ENCODE peak calls at places on chromosomes 6 and 20, in ten cellular contexts. One of them, this sample, is unnamed.

GRCh38 chr20:4944518-4944917 is 56.8 kb downstream of the SLC23A2 start:
- DNase-seq in glutamatergic neuron: no peak
- DNase-seq in adrenal gland: peak; percentile 83
- DNase-seq in stomach: no peak
- DNase-seq in RWPE1: no peak
- DNase-seq in tibial artery: no peak
- DNase-seq in transverse colon: no peak
- DNase-seq in IMR-90: peak; percentile 35
- DNase-seq in prostate gland: no peak
- DNase-seq in mesothelial cell of epicardium: no peak
- DNase-seq in this sample: no peak

GRCh38 chr6:108321253-108321740 is 26.4 kb downstream of the AFG1L start:
- DNase-seq in adrenal gland: no peak
- DNase-seq in glutamatergic neuron: no peak
- DNase-seq in mesothelial cell of epicardium: no peak
- DNase-seq in stomach: no peak
- DNase-seq in transverse colon: no peak
- DNase-seq in tibial artery: no peak
- DNase-seq in IMR-90: no peak
- DNase-seq in prostate gland: no peak
- DNase-seq in RWPE1: no peak
- DNase-seq in this sample: no peak

GRCh38 chr6:122821095-122821494 is 32.0 kb downstream of the SMPDL3A start:
- DNase-seq in RWPE1: no peak
- DNase-seq in prostate gland: no peak
- DNase-seq in tibial artery: no peak
- DNase-seq in adrenal gland: no peak
- DNase-seq in IMR-90: no peak
- DNase-seq in transverse colon: no peak
- DNase-seq in stomach: no peak
- DNase-seq in mesothelial cell of epicardium: no peak
- DNase-seq in glutamatergic neuron: no peak
- DNase-seq in this sample: no peak

GRCh38 chr6:11324453-11325023 is 92.1 kb upstream of the NEDD9 start:
- DNase-seq in prostate gland: no peak
- DNase-seq in IMR-90: peak; percentile 19
- DNase-seq in mesothelial cell of epicardium: no peak
- DNase-seq in tibial artery: no peak
- DNase-seq in transverse colon: no peak
- DNase-seq in stomach: no peak
- DNase-seq in glutamatergic neuron: no peak
- DNase-seq in RWPE1: no peak
- DNase-seq in adrenal gland: no peak
- DNase-seq in this sample: no peak

GRCh38 chr6:13863699-13864155 is 49.4 kb upstream of the MCUR1 start:
- DNase-seq in mesothelial cell of epicardium: no peak
- DNase-seq in RWPE1: no peak
- DNase-seq in stomach: no peak
- DNase-seq in IMR-90: no peak
- DNase-seq in adrenal gland: no peak
- DNase-seq in prostate gland: no peak
- DNase-seq in glutamatergic neuron: no peak
- DNase-seq in transverse colon: no peak
- DNase-seq in tibial artery: no peak
- DNase-seq in this sample: no peak

GRCh38 chr6:98831057-98832031 is 3.0 kb upstream of the POU3F2 start:
- DNase-seq in prostate gland: no peak
- DNase-seq in IMR-90: no peak
- DNase-seq in adrenal gland: peak; percentile 43
- DNase-seq in stomach: no peak
- DNase-seq in mesothelial cell of epicardium: no peak
- DNase-seq in glutamatergic neuron: peak; percentile 40
- DNase-seq in tibial artery: no peak
- DNase-seq in transverse colon: no peak
- DNase-seq in RWPE1: no peak
- DNase-seq in this sample: no peak

GRCh38 chr6:122008105-122009100 is 391.0 kb upstream of the HSF2 start:
- DNase-seq in tibial artery: no peak
- DNase-seq in stomach: no peak
- DNase-seq in prostate gland: no peak
- DNase-seq in transverse colon: no peak
- DNase-seq in glutamatergic neuron: no peak
- DNase-seq in RWPE1: no peak
- DNase-seq in IMR-90: peak; percentile 42
- DNase-seq in adrenal gland: no peak
- DNase-seq in mesothelial cell of epicardium: no peak
- DNase-seq in this sample: no peak

GRCh38 chr6:1758076-1758679 is 148.5 kb downstream of the FOXC1 start:
- DNase-seq in adrenal gland: no peak
- DNase-seq in transverse colon: no peak
- DNase-seq in mesothelial cell of epicardium: no peak
- DNase-seq in glutamatergic neuron: no peak
- DNase-seq in tibial artery: no peak
- DNase-seq in IMR-90: peak; percentile 36
- DNase-seq in prostate gland: no peak
- DNase-seq in stomach: no peak
- DNase-seq in RWPE1: no peak
- DNase-seq in this sample: no peak

GRCh38 chr6:148814869-148815268 is 68.0 kb downstream of the UST start:
- DNase-seq in mesothelial cell of epicardium: no peak
- DNase-seq in IMR-90: no peak
- DNase-seq in RWPE1: no peak
- DNase-seq in adrenal gland: no peak
- DNase-seq in tibial artery: no peak
- DNase-seq in glutamatergic neuron: no peak
- DNase-seq in transverse colon: no peak
- DNase-seq in prostate gland: no peak
- DNase-seq in stomach: no peak
- DNase-seq in this sample: no peak

GRCh38 chr20:59561228-59561605 is 43.1 kb upstream of the PHACTR3 start:
- DNase-seq in RWPE1: peak; percentile 60
- DNase-seq in prostate gland: no peak
- DNase-seq in tibial artery: no peak
- DNase-seq in IMR-90: no peak
- DNase-seq in adrenal gland: no peak
- DNase-seq in glutamatergic neuron: no peak
- DNase-seq in mesothelial cell of epicardium: no peak
- DNase-seq in stomach: no peak
- DNase-seq in transverse colon: no peak
- DNase-seq in this sample: no peak

GRCh38 chr6:161511455-161512159 is 237.7 kb upstream of the AGPAT4 start:
- DNase-seq in IMR-90: no peak
- DNase-seq in RWPE1: no peak
- DNase-seq in tibial artery: no peak
- DNase-seq in prostate gland: no peak
- DNase-seq in glutamatergic neuron: no peak
- DNase-seq in stomach: no peak
- DNase-seq in transverse colon: no peak
- DNase-seq in mesothelial cell of epicardium: no peak
- DNase-seq in adrenal gland: no peak
- DNase-seq in this sample: no peak

GRCh38 chr6:41334482-41335023 is 855 bp upstream of the NCR2 start:
- DNase-seq in adrenal gland: no peak
- DNase-seq in tibial artery: no peak
- DNase-seq in glutamatergic neuron: peak; percentile 44
- DNase-seq in prostate gland: peak; percentile 2
- DNase-seq in mesothelial cell of epicardium: no peak
- DNase-seq in RWPE1: no peak
- DNase-seq in stomach: no peak
- DNase-seq in IMR-90: no peak
- DNase-seq in transverse colon: no peak
- DNase-seq in this sample: no peak
- TF ChIP-seq CTCF in adrenal gland: no peak
- TF ChIP-seq CTCF in tibial artery: no peak
- TF ChIP-seq CTCF in glutamatergic neuron: peak; percentile 33
- TF ChIP-seq CTCF in prostate gland: no peak
- TF ChIP-seq CTCF in mesothelial cell of epicardium: no peak
- TF ChIP-seq CTCF in RWPE1: no peak
- TF ChIP-seq CTCF in stomach: no peak
- TF ChIP-seq CTCF in IMR-90: peak; percentile 32
- TF ChIP-seq CTCF in transverse colon: no peak
- TF ChIP-seq CTCF in this sample: no peak

GRCh38 chr20:36549628-36549941 is 8.3 kb downstream of the MYL9 start:
- DNase-seq in tibial artery: no peak
- DNase-seq in RWPE1: no peak
- DNase-seq in glutamatergic neuron: no peak
- DNase-seq in IMR-90: no peak
- DNase-seq in adrenal gland: no peak
- DNase-seq in prostate gland: no peak
- DNase-seq in stomach: no peak
- DNase-seq in mesothelial cell of epicardium: no peak
- DNase-seq in transverse colon: no peak
- DNase-seq in this sample: no peak

GRCh38 chr20:36546111-36546736 is 4.9 kb downstream of the MYL9 start:
- DNase-seq in RWPE1: no peak
- DNase-seq in glutamatergic neuron: no peak
- DNase-seq in adrenal gland: no peak
- DNase-seq in prostate gland: no peak
- DNase-seq in transverse colon: no peak
- DNase-seq in mesothelial cell of epicardium: no peak
- DNase-seq in tibial artery: no peak
- DNase-seq in stomach: no peak
- DNase-seq in IMR-90: no peak
- DNase-seq in this sample: no peak

GRCh38 chr20:36547186-36548005 is 6.1 kb downstream of the MYL9 start:
- DNase-seq in IMR-90: no peak
- DNase-seq in tibial artery: no peak
- DNase-seq in RWPE1: no peak
- DNase-seq in prostate gland: no peak
- DNase-seq in adrenal gland: no peak
- DNase-seq in transverse colon: no peak
- DNase-seq in glutamatergic neuron: no peak
- DNase-seq in stomach: no peak
- DNase-seq in mesothelial cell of epicardium: no peak
- DNase-seq in this sample: no peak

GRCh38 chr20:36548704-36549627 is 7.6 kb downstream of the MYL9 start:
- DNase-seq in adrenal gland: no peak
- DNase-seq in prostate gland: no peak
- DNase-seq in RWPE1: no peak
- DNase-seq in glutamatergic neuron: no peak
- DNase-seq in stomach: no peak
- DNase-seq in transverse colon: no peak
- DNase-seq in mesothelial cell of epicardium: no peak
- DNase-seq in IMR-90: no peak
- DNase-seq in tibial artery: no peak
- DNase-seq in this sample: no peak

DNA sequence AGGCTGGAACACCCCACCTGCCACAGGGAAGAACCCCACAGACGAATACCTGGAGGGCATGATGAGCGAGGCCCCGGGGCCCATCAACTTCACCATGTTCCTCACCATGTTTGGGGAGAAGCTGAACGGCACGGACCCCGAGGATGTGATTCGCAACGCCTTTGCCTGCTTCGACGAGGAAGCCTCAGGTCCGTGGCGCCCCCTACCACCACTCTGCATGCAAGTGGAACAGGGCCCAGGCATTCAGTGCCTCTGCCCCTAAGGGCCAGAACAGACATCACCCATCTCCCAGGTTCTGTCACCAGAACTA is 6.6 kb downstream of the MYL9 start:
- DNase-seq in prostate gland: no peak
- DNase-seq in adrenal gland: no peak
- DNase-seq in tibial artery: no peak
- DNase-seq in stomach: no peak
- DNase-seq in mesothelial cell of epicardium: no peak
- DNase-seq in IMR-90: no peak
- DNase-seq in transverse colon: no peak
- DNase-seq in glutamatergic neuron: no peak
- DNase-seq in RWPE1: no peak
- DNase-seq in this sample: no peak
- TF ChIP-seq CTCF in prostate gland: no peak
- TF ChIP-seq CTCF in adrenal gland: peak; percentile 20
- TF ChIP-seq CTCF in tibial artery: peak; percentile 17
- TF ChIP-seq CTCF in stomach: no peak
- TF ChIP-seq CTCF in mesothelial cell of epicardium: no peak
- TF ChIP-seq CTCF in IMR-90: no peak
- TF ChIP-seq CTCF in transverse colon: no peak
- TF ChIP-seq CTCF in glutamatergic neuron: peak; percentile 17
- TF ChIP-seq CTCF in RWPE1: no peak
- TF ChIP-seq CTCF in this sample: peak; percentile 18

GRCh38 chr6:147756000-147756399 is 247.5 kb downstream of the SAMD5 start:
- DNase-seq in tibial artery: no peak
- DNase-seq in RWPE1: no peak
- DNase-seq in transverse colon: no peak
- DNase-seq in prostate gland: no peak
- DNase-seq in mesothelial cell of epicardium: no peak
- DNase-seq in glutamatergic neuron: no peak
- DNase-seq in stomach: no peak
- DNase-seq in adrenal gland: no peak
- DNase-seq in IMR-90: no peak
- DNase-seq in this sample: no peak

GRCh38 chr6:147749331-147749730 is 240.8 kb downstream of the SAMD5 start:
- DNase-seq in transverse colon: no peak
- DNase-seq in IMR-90: no peak
- DNase-seq in mesothelial cell of epicardium: no peak
- DNase-seq in prostate gland: no peak
- DNase-seq in glutamatergic neuron: no peak
- DNase-seq in adrenal gland: no peak
- DNase-seq in stomach: no peak
- DNase-seq in tibial artery: no peak
- DNase-seq in RWPE1: no peak
- DNase-seq in this sample: no peak

GRCh38 chr6:147751232-147751631 is 242.7 kb downstream of the SAMD5 start:
- DNase-seq in glutamatergic neuron: no peak
- DNase-seq in prostate gland: no peak
- DNase-seq in mesothelial cell of epicardium: no peak
- DNase-seq in RWPE1: no peak
- DNase-seq in adrenal gland: no peak
- DNase-seq in stomach: no peak
- DNase-seq in IMR-90: no peak
- DNase-seq in tibial artery: no peak
- DNase-seq in transverse colon: no peak
- DNase-seq in this sample: no peak

GRCh38 chr6:147750420-147750819 is 241.9 kb downstream of the SAMD5 start:
- DNase-seq in stomach: no peak
- DNase-seq in IMR-90: no peak
- DNase-seq in transverse colon: no peak
- DNase-seq in prostate gland: no peak
- DNase-seq in RWPE1: no peak
- DNase-seq in tibial artery: no peak
- DNase-seq in glutamatergic neuron: no peak
- DNase-seq in mesothelial cell of epicardium: no peak
- DNase-seq in adrenal gland: no peak
- DNase-seq in this sample: no peak

GRCh38 chr6:147752686-147753418 is 244.4 kb downstream of the SAMD5 start:
- DNase-seq in transverse colon: no peak
- DNase-seq in RWPE1: no peak
- DNase-seq in stomach: no peak
- DNase-seq in tibial artery: no peak
- DNase-seq in glutamatergic neuron: no peak
- DNase-seq in adrenal gland: no peak
- DNase-seq in IMR-90: peak; percentile 9
- DNase-seq in prostate gland: no peak
- DNase-seq in mesothelial cell of epicardium: no peak
- DNase-seq in this sample: no peak
- TF ChIP-seq CTCF in transverse colon: no peak
- TF ChIP-seq CTCF in RWPE1: no peak
- TF ChIP-seq CTCF in stomach: no peak
- TF ChIP-seq CTCF in tibial artery: no peak
- TF ChIP-seq CTCF in glutamatergic neuron: no peak
- TF ChIP-seq CTCF in adrenal gland: no peak
- TF ChIP-seq CTCF in IMR-90: no peak
- TF ChIP-seq CTCF in prostate gland: no peak
- TF ChIP-seq CTCF in mesothelial cell of epicardium: no peak
- TF ChIP-seq CTCF in this sample: no peak

GRCh38 chr6:168232989-168233874 is 86.3 kb downstream of the DACT2 start:
- DNase-seq in adrenal gland: no peak
- DNase-seq in RWPE1: no peak
- DNase-seq in stomach: no peak
- DNase-seq in mesothelial cell of epicardium: no peak
- DNase-seq in glutamatergic neuron: no peak
- DNase-seq in transverse colon: no peak
- DNase-seq in IMR-90: no peak
- DNase-seq in tibial artery: no peak
- DNase-seq in prostate gland: no peak
- DNase-seq in this sample: no peak
- TF ChIP-seq CTCF in adrenal gland: no peak
- TF ChIP-seq CTCF in RWPE1: no peak
- TF ChIP-seq CTCF in stomach: no peak
- TF ChIP-seq CTCF in mesothelial cell of epicardium: no peak
- TF ChIP-seq CTCF in glutamatergic neuron: no peak
- TF ChIP-seq CTCF in transverse colon: no peak
- TF ChIP-seq CTCF in IMR-90: no peak
- TF ChIP-seq CTCF in tibial artery: no peak
- TF ChIP-seq CTCF in prostate gland: no peak
- TF ChIP-seq CTCF in this sample: no peak

This sample was measured in D721Med.